ENCODE peak calls at places on chromosomes 1 and 21, in seven cellular contexts. K is astrocyte; H is SJSA1; T is sigmoid colon; G is tibial artery; X is CD8-positive, alpha-beta memory T cell; U is psoas muscle. L is an unnamed sample.
A peak's percentile ranks its signal among the peaks of the same experiment; 100 is the strongest.

GRCh38 chr1:22831729-22832413 is 121.2 kb downstream of the EPHB2 start:
- DNase-seq in K (peak; percentile 94), X (no peak), U (peak; percentile 32), G (no peak), T (no peak), H (peak; percentile 91), L (no peak)

GRCh38 chr1:119982006-119982405 is 85.7 kb upstream of the ADAM30 start:
- DNase-seq in U (no peak), G (no peak), H (no peak), T (no peak), X (no peak), K (peak; percentile 89), L (no peak)

GRCh38 chr1:12745126-12745991 is 641 bp upstream of the CFAP107 start:
- DNase-seq in U (no peak), G (no peak), H (no peak), T (no peak), X (no peak), K (no peak), L (no peak)

GRCh38 chr1:92167151-92167550 is 50.6 kb upstream of the C1orf146 start:
- DNase-seq in G (no peak), X (no peak), T (no peak), U (no peak), K (no peak), H (no peak), L (no peak)

GRCh38 chr1:235465066-235465465 is 39.2 kb downstream of the B3GALNT2 start:
- DNase-seq in G (no peak), U (no peak), H (no peak), K (no peak), T (no peak), X (no peak), L (no peak)

GRCh38 chr1:102942324-102942723 is 166.0 kb downstream of the COL11A1 start:
- DNase-seq in U (no peak), H (no peak), T (no peak), G (no peak), X (no peak), K (peak; percentile 79), L (no peak)

GRCh38 chr1:206427296-206427695 is 43.0 kb upstream of the IKBKE start:
- DNase-seq in T (no peak), U (no peak), H (no peak), G (no peak), K (no peak), X (no peak), L (no peak)

GRCh38 chr21:45226540-45227326 is 61.0 kb downstream of the POFUT2 start:
- DNase-seq in K (no peak), H (no peak), G (no peak), T (no peak), U (no peak), X (peak; percentile 57), L (no peak)

GRCh38 chr1:25810341-25811299 is 9.1 kb upstream of the MTFR1L start:
- DNase-seq in X (peak; percentile 70), K (no peak), H (peak; percentile 74), G (no peak), T (peak; percentile 82), U (peak; percentile 74), L (peak; percentile 82)

GRCh38 chr1:4132525-4133308 is 232.6 kb upstream of the C1orf174 start:
- DNase-seq in U (no peak), T (no peak), G (no peak), H (no peak), X (no peak), K (no peak), L (no peak)

GRCh38 chr1:55257958-55258357 is 42.8 kb upstream of the USP24 start:
- DNase-seq in K (no peak), H (no peak), X (peak; percentile 73), U (no peak), G (no peak), T (no peak), L (no peak)

GRCh38 chr21:44867999-44868700 is 5.3 kb downstream of the PTTG1IP start:
- DNase-seq in K (no peak), U (no peak), X (peak; percentile 60), G (no peak), H (no peak), T (peak; percentile 60), L (peak; percentile 38)

GRCh38 chr1:35449334-35450008 is 107.7 kb downstream of the KIAA0319L start:
- DNase-seq in K (peak; percentile 94), U (no peak), T (no peak), H (peak; percentile 65), X (no peak), G (no peak), L (no peak)

GRCh38 chr1:172002725-172003345 is 161.5 kb downstream of the DNM3 start:
- DNase-seq in U (no peak), H (no peak), T (no peak), G (no peak), K (peak; percentile 52), X (peak; percentile 10), L (no peak)

GRCh38 chr21:41346758-41347157 is 15.1 kb upstream of the MX2 start:
- DNase-seq in T (no peak), H (no peak), X (no peak), G (no peak), U (no peak), K (no peak), L (no peak)

GRCh38 chr1:27961646-27962221 is 2.0 kb downstream of the XKR8 start:
- DNase-seq in U (no peak), X (no peak), T (no peak), G (no peak), H (no peak), K (no peak), L (no peak)

GRCh38 chr1:175538442-175538841 is 205.0 kb downstream of the TNR start:
- DNase-seq in K (no peak), X (no peak), U (no peak), G (no peak), H (no peak), T (no peak), L (no peak)

GRCh38 chr1:180117764-180118116 is 36.9 kb upstream of the QSOX1 start:
- DNase-seq in K (peak; percentile 82), X (no peak), G (no peak), U (peak; percentile 23), T (no peak), H (peak; percentile 62), L (no peak)

GRCh38 chr1:71463144-71463543 is 382.3 kb upstream of the ZRANB2 start:
- DNase-seq in X (no peak), H (no peak), T (no peak), U (no peak), G (no peak), K (peak; percentile 20), L (no peak)

GRCh38 chr1:161039546-161039945 is 782 bp upstream of the TSTD1 start:
- DNase-seq in G (no peak), U (no peak), K (no peak), H (no peak), T (no peak), X (no peak), L (no peak)

GRCh38 chr1:113396585-113396984 is 6.3 kb downstream of the MAGI3 start:
- DNase-seq in T (no peak), H (peak; percentile 51), U (no peak), K (peak; percentile 84), X (no peak), G (no peak), L (no peak)

GRCh38 chr1:107016376-107016978 is 40.0 kb upstream of the PRMT6 start:
- DNase-seq in H (no peak), T (no peak), G (no peak), X (no peak), K (no peak), U (no peak), L (no peak)

GRCh38 chr21:36756527-36756926 is 57.6 kb downstream of the SIM2 start:
- DNase-seq in U (no peak), X (no peak), G (peak; percentile 9), K (peak; percentile 45), H (peak; percentile 72), T (no peak), L (no peak)

GRCh38 chr21:29671728-29672127 is 268.1 kb downstream of the GRIK1 start:
- DNase-seq in X (no peak), U (no peak), K (no peak), G (no peak), T (no peak), H (no peak), L (no peak)

DNA sequence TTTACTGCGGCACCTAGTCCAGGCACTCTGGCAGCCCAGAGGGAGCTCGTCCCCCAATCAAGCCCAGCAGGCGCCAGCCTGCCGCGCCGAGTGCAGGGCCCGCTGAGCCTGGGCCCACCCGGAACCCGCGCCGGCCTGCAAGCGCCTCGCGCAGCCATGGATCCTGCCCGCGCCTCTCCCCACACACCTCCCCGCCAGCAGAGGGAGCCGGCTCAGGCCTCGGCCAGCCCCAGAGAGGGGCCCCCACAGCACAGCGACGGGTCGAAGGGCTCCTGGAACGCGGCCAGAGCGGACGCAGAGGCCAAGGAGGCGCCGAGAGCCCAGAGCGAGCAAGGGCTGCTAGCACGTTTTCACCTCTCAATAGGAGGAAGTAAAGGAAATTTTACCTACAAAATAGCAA is 767.0 kb downstream of the MRPL39 start:
- DNase-seq in U (no peak), X (no peak), K (no peak), G (no peak), T (no peak), H (no peak), L (peak; percentile 9)
- H3K9me3 ChIP-seq in U (no peaks in the 10 kb centered on the region), X (no peaks in the 10 kb centered on the region), K (no peaks in the 10 kb centered on the region), G (no peaks in the 10 kb centered on the region), T (no peaks in the 10 kb centered on the region), H (no peaks in the 10 kb centered on the region), L (no peaks in the 10 kb centered on the region)

GRCh38 chr1:174308604-174309003 is 139.2 kb upstream of the GPR52 start:
- DNase-seq in U (no peak), G (no peak), H (no peak), K (no peak), X (no peak), T (no peak), L (no peak)
- H3K9me3 ChIP-seq in U (peaks cover 6% of the 10 kb centered on the region), G (no peaks in the 10 kb centered on the region), H (no peaks in the 10 kb centered on the region), K (no peaks in the 10 kb centered on the region), X (no peaks in the 10 kb centered on the region), T (peaks cover 4% of the 10 kb centered on the region), L (no peaks in the 10 kb centered on the region)

GRCh38 chr1:62113505-62113904 is 81.1 kb upstream of the L1TD1 start:
- DNase-seq in U (no peak), X (no peak), G (no peak), H (no peak), K (no peak), T (no peak), L (no peak)
- H3K9me3 ChIP-seq in U (no peaks in the 10 kb centered on the region), X (no peaks in the 10 kb centered on the region), G (no peaks in the 10 kb centered on the region), H (no peaks in the 10 kb centered on the region), K (no peaks in the 10 kb centered on the region), T (no peaks in the 10 kb centered on the region), L (no peaks in the 10 kb centered on the region)

GRCh38 chr1:248753715-248754280 is 1.8 kb downstream of the LYPD8 start:
- DNase-seq in K (no peak), H (no peak), X (no peak), T (no peak), G (no peak), U (no peak), L (no peak)
- H3K9me3 ChIP-seq in K (peaks cover 23% of the 10 kb centered on the region), H (peaks cover 10% of the 10 kb centered on the region), X (no peaks in the 10 kb centered on the region), T (no peaks in the 10 kb centered on the region), G (no peaks in the 10 kb centered on the region), U (no peaks in the 10 kb centered on the region), L (no peaks in the 10 kb centered on the region)

DNA sequence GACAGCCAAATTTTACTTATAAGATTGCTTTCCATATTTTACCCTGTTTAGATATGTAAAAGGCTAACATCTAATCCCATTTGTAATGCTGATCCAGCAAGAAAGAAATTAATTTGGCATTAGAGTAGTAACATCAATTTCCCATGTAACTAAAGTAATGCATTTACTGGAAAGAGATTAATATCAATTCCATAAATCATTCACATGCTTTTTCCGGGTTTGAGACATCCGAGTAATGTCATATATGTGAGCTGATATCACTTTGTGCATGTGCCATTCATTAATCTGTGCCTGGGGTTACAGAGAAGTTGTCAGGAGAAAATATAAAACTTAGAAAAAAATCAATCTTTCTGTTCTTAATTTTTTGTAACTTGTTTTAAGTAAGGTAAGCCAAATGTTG is 206.1 kb downstream of the AGBL4 start:
- DNase-seq in K (no peak), H (no peak), U (no peak), T (no peak), X (no peak), G (no peak), L (no peak)
- H3K9me3 ChIP-seq in K (no peaks in the 10 kb centered on the region), H (no peaks in the 10 kb centered on the region), U (no peaks in the 10 kb centered on the region), T (no peaks in the 10 kb centered on the region), X (no peaks in the 10 kb centered on the region), G (no peaks in the 10 kb centered on the region), L (no peaks in the 10 kb centered on the region)